ENCODE peak calls at places on chromosomes 11 and 22, in eight cellular contexts. K is SK-N-SH; L is CD8-positive, alpha-beta memory T cell; D is stomach; X is prostate gland; Z is tibial nerve; U is CD8-positive, alpha-beta T cell; I is heart right ventricle. V is an unnamed sample.

GRCh38 chr11:60315866-60316265 is 11.2 kb upstream of the MS4A6E start:
- DNase-seq in Z (no peak), K (no peak), L (no peak), I (no peak), X (no peak), U (no peak), D (no peak), V (no peak)

GRCh38 chr11:125329786-125330185 is 165.2 kb downstream of the PKNOX2 start:
- DNase-seq in K (no peak), L (no peak), U (no peak), D (no peak), Z (no peak), I (no peak), X (no peak), V (no peak)

GRCh38 chr22:31451709-31452571 is 37.7 kb downstream of the EIF4ENIF1 start:
- DNase-seq in L (peak), I (no peak), D (no peak), K (peak), X (no peak), Z (no peak), U (no peak), V (no peak)

GRCh38 chr11:67465190-67465522 is 3.9 kb downstream of the TMEM134 start:
- DNase-seq in D (peak), X (no peak), L (no peak), Z (no peak), K (no peak), U (no peak), I (no peak), V (no peak)

GRCh38 chr11:92767416-92767815 is 202.0 kb upstream of the MTNR1B start:
- DNase-seq in I (no peak), Z (no peak), U (no peak), D (no peak), X (no peak), K (no peak), L (no peak), V (no peak)

GRCh38 chr11:94974178-94974577 is 669 bp downstream of the KDM4D start:
- DNase-seq in D (no peak), K (no peak), U (no peak), Z (no peak), L (no peak), I (no peak), X (no peak), V (no peak)

GRCh38 chr11:39741066-39741465 is 1718.4 kb downstream of the LRRC4C start:
- DNase-seq in D (no peak), X (no peak), Z (no peak), U (no peak), K (no peak), L (no peak), I (no peak), V (no peak)

GRCh38 chr22:37566329-37566837 is 6.1 kb downstream of the CDC42EP1 start:
- DNase-seq in L (peak), D (no peak), K (no peak), U (peak), Z (no peak), I (no peak), X (no peak), V (no peak)

GRCh38 chr11:85663781-85664560 is 958 bp downstream of the CREBZF start:
- DNase-seq in L (peak), I (peak), K (peak), D (peak), U (peak), Z (peak), X (peak), V (peak)

GRCh38 chr11:2507212-2507901 is 62.5 kb downstream of the KCNQ1 start:
- DNase-seq in X (no peak), D (no peak), Z (no peak), I (no peak), K (no peak), L (no peak), U (no peak), V (peak)

GRCh38 chr22:36386351-36386899 is 1.3 kb downstream of the MYH9 start:
- DNase-seq in Z (no peak), I (no peak), K (no peak), L (no peak), X (peak), U (no peak), D (no peak), V (no peak)

GRCh38 chr11:109939176-109939810 is 153.9 kb upstream of the ZC3H12C start:
- DNase-seq in D (no peak), X (peak), K (peak), L (no peak), Z (peak), U (no peak), I (peak), V (peak)

GRCh38 chr11:6402061-6402470 is 11.8 kb downstream of the SMPD1 start:
- DNase-seq in I (no peak), D (no peak), U (no peak), K (no peak), X (no peak), Z (no peak), L (no peak), V (no peak)

GRCh38 chr11:73384871-73385692 is 8.9 kb downstream of the RELT start:
- DNase-seq in D (peak), U (no peak), I (peak), K (no peak), X (no peak), L (no peak), Z (no peak), V (peak)

DNA sequence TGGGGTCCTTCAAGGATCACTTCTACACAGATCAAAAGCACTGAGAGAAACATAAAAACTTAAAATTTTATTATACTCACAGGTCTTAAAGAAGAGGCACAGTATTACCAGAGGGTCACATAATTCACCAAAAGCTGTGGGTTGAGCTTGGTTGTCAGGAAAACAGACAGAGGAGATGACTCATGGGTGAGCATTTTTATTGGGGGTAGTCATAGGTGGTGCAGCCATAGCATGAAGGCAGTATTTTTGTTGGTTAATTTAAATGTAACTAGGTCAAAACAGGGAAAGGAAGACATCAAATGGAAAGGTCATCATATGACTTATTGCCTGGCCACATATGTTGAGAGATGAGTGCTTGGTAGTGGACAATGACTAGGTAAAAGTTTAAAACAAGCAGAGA is 24.2 kb downstream of the OR5B17 start:
- DNase-seq in D (no peak), Z (no peak), X (no peak), K (no peak), I (no peak), L (no peak), U (no peak), V (no peak)
- H3K27ac ChIP-seq in D (no peak), Z (no peak), X (no peak), K (no peak), I (no peak), L (no peak), U (no peak), V (no peak)

GRCh38 chr11:102703826-102704493 is 1.6 kb downstream of the MMP27 start:
- DNase-seq in U (no peak), Z (no peak), D (no peak), L (no peak), I (no peak), K (no peak), X (no peak), V (no peak)
- H3K27ac ChIP-seq in U (no peak), Z (no peak), D (no peak), L (no peak), I (no peak), K (no peak), X (no peak), V (no peak)

DNA sequence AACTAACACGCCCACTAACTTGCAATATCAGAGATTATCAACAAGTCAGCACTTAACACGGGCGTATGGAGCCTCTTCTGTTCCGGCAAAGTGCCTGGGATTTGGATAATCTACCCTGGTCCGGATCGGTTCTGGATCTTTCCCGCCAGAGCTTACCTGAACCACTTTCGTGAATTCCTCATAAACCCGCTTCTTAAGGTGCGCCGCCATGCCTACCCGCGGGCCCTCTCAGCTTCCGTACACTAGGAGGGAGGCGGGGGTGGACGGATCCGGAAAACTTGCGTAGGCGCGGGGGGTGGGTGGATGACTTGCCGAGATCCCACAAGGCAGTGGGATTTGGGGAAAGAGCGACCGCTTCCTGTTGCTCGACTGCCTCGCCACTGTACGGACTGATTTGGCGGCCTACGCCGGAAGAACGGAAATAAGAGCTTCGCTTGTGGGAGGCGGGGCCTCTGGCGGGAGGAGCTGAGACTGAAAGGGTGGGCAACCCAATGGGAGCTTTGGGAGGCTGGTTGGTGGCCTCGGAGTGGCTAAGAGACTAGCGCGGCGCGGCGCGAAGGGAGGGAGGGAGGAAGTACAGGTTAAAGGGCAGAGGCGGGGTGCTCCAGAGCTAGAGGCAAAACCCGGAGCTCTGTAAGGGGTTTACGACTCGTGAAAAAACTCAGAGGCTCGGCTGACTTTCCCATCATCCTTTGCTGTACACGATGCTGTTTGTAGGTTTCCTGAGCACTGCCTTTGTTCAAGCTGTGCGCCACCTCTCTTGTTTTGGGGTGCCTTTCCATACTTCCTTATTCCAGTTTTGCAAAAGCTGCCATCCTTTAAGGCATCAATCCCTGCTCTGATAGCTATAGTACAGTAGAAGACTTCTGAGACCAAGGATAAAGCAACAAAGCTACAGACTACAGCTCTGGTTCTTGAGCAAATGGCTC is at the start of gene INTS4:
- DNase-seq in Z (peak), D (peak), L (peak), K (peak), X (peak), I (peak), U (peak), V (peak)
- H3K27ac ChIP-seq in Z (peak), D (peak), L (peak), K (peak), X (peak), I (no peak), U (peak), V (peak)

DNA sequence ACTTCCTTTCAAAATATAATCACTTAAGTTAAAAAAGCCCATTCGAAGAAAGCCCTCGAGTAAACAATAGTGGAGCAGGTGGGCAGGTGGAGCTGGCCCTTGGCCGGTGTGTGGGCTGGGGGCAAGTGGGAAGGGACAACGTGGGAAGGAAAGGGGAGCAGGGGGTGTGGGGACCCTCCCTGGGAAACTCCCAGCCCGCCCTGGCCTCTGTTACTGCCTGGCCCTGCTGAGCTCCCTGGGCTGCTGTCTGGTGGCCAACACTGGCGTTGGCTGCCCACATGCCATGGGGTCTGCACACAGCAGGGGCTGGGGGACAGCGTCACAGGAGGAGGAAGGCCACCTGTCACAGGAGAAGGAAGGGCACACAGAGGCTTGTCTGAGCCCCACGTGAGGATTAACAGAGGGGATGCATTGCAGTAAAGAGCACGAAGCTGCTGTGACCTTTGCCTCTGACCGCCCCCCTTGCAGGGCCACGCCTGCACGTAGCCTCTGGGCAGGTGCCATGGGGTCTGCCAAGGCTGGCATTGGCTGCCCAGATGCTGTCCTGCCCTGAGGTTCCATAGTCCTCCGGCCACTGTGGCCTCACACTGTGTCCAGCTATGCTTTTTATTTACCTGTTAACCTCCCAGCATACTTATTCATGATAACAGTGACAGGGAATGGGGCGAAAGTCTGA is 36.2 kb upstream of the CCDC188 start:
- DNase-seq in L (no peak), U (no peak), I (no peak), D (no peak), K (no peak), X (no peak), Z (no peak), V (no peak)
- H3K27ac ChIP-seq in L (no peak), U (no peak), I (no peak), D (no peak), K (no peak), X (no peak), Z (no peak), V (no peak)

GRCh38 chr11:66282468-66283455 is 4.8 kb downstream of the CNIH2 start:
- DNase-seq in Z (peak), X (peak), D (peak), L (peak), K (peak), I (peak), U (peak), V (peak)
- H3K27ac ChIP-seq in Z (no peak), X (no peak), D (no peak), L (no peak), K (peak), I (no peak), U (no peak), V (no peak)

GRCh38 chr11:44466531-44467179 is 98.8 kb upstream of the CD82 start:
- DNase-seq in D (no peak), U (no peak), I (no peak), L (no peak), X (no peak), Z (no peak), K (no peak), V (no peak)
- H3K27ac ChIP-seq in D (no peak), U (no peak), I (no peak), L (no peak), X (no peak), Z (no peak), K (no peak), V (no peak)

GRCh38 chr11:106466441-106467190 is 389.2 kb downstream of the AASDHPPT start:
- DNase-seq in K (no peak), D (no peak), L (no peak), I (no peak), U (no peak), X (no peak), Z (no peak), V (no peak)
- H3K27ac ChIP-seq in K (no peak), D (no peak), L (no peak), I (no peak), U (no peak), X (no peak), Z (no peak), V (no peak)

DNA sequence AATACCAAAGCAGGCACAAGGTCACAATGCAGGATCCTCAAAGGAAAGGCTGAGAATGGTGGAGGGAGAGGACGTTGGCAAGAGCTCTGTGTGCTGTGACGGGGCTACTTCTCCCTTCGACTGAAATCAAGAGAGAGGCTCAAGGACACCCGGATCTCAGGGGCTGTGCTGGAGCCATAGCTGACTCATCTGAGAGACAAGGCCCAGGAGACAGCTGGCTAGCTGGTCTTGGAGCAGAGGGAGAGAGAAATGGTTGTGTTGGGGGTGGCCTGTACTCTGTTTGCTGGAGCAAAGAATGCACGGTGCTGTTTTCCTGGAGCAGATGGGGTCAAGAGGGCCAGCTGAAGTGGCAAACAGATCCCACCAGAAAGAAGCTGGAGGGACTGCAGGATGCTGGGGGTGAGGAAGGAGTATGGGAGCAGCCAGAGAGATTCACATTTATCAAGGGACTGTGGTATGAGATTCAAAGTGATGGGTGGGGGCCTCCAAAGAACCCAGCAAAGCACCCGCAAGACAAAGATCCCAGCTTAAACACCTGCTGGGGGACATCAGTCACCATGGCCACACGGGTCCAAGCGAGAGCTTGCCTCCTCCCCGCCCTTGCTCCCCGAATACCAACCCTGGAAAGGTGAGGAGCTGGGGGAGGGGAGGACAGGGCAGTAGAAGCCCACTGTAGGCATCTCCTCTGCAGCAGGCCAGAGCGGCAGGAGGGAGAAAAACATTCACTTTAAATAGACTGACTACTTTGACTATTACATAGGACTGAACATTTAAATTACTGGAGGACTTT is 40.8 kb downstream of the MAP6 start:
- DNase-seq in I (no peak), U (no peak), Z (no peak), L (no peak), K (no peak), D (no peak), X (no peak), V (no peak)
- H3K27ac ChIP-seq in I (no peak), U (no peak), Z (no peak), L (no peak), K (peak), D (no peak), X (no peak), V (no peak)

GRCh38 chr11:113023986-113024385 is 62.8 kb downstream of the NCAM1 start:
- DNase-seq in X (no peak), D (no peak), K (no peak), L (no peak), U (no peak), I (no peak), Z (no peak), V (no peak)

GRCh38 chr11:113026778-113027177 is 65.6 kb downstream of the NCAM1 start:
- DNase-seq in D (no peak), I (no peak), L (no peak), K (no peak), X (no peak), U (no peak), Z (no peak), V (no peak)

GRCh38 chr11:113021111-113021510 is 59.9 kb downstream of the NCAM1 start:
- DNase-seq in U (no peak), D (no peak), K (no peak), X (no peak), I (no peak), L (no peak), Z (no peak), V (no peak)

GRCh38 chr11:113022267-113022666 is 61.0 kb downstream of the NCAM1 start:
- DNase-seq in X (no peak), I (no peak), L (no peak), K (no peak), Z (no peak), U (no peak), D (no peak), V (no peak)

GRCh38 chr11:113023228-113023627 is 62.0 kb downstream of the NCAM1 start:
- DNase-seq in U (no peak), L (no peak), I (no peak), K (no peak), D (no peak), X (no peak), Z (no peak), V (no peak)
- H3K27ac ChIP-seq in U (no peak), L (no peak), I (no peak), K (no peak), D (no peak), X (no peak), Z (no peak), V (no peak)

GRCh38 chr11:63672156-63672463 is 934 bp upstream of the ATL3 start:
- DNase-seq in K (no peak), Z (no peak), U (no peak), D (no peak), I (no peak), L (no peak), X (no peak), V (no peak)
- H3K27ac ChIP-seq in K (no peak), Z (peak), U (no peak), D (peak), I (no peak), L (peak), X (peak), V (peak)